ENCODE peak calls at places on chromosomes 3 and 15, in four cellular contexts. H is A673, V is fibroblast of mammary gland, I is cardiac fibroblast. D is an unnamed sample.

GRCh38 chr3:163561151-163561550 is 1517.1 kb downstream of the SI start:
- DNase-seq in I (no peak), V (no peak), H (peak), D (no peak)

GRCh38 chr3:39207361-39208192 is 15.2 kb upstream of the XIRP1 start:
- DNase-seq in I (no peak), V (no peak), H (no peak), D (no peak)

GRCh38 chr3:115293321-115293720 is 146.2 kb upstream of the ZBTB20 start:
- DNase-seq in H (no peak), V (no peak), I (no peak), D (peak)

GRCh38 chr3:14439501-14440167 is 37.2 kb downstream of the SLC6A6 start:
- DNase-seq in I (peak), H (peak), V (no peak), D (peak)

GRCh38 chr3:151008699-151009098 is 36.2 kb upstream of the CLRN1 start:
- DNase-seq in I (peak), V (peak), H (peak), D (peak)

GRCh38 chr15:42364529-42364928 is 5.2 kb downstream of the CAPN3 start:
- DNase-seq in V (peak), H (peak), I (peak), D (peak)

GRCh38 chr3:89264037-89264560 is 156.7 kb downstream of the EPHA3 start:
- DNase-seq in I (no peak), H (no peak), V (no peak), D (no peak)

GRCh38 chr3:130601662-130602061 is 84.7 kb downstream of the COL6A6 start:
- DNase-seq in I (no peak), H (no peak), V (peak), D (peak)

GRCh38 chr3:34301313-34301712 is 502.9 kb downstream of the PDCD6IP start:
- DNase-seq in V (no peak), I (no peak), H (no peak), D (no peak)

GRCh38 chr3:98034486-98034885 is 629 bp downstream of the GABRR3 start:
- DNase-seq in V (no peak), I (no peak), H (no peak), D (no peak)

GRCh38 chr3:160450846-160451245 is 1.3 kb upstream of the TRIM59 start:
- DNase-seq in H (no peak), V (peak), I (peak), D (peak)

GRCh38 chr15:98002419-98002818 is 41.9 kb downstream of the ARRDC4 start:
- DNase-seq in H (no peak), V (no peak), I (no peak), D (no peak)

GRCh38 chr3:141328286-141329166 is 39.8 kb upstream of the ZBTB38 start:
- DNase-seq in H (no peak), I (no peak), V (no peak), D (no peak)

GRCh38 chr3:9930804-9931418 is 2.7 kb upstream of the CRELD1 start:
- DNase-seq in I (peak), H (peak), V (no peak), D (no peak)

GRCh38 chr3:143975549-143976152 is 4.0 kb downstream of the DIPK2A start:
- DNase-seq in I (peak), H (peak), V (peak), D (peak)

GRCh38 chr15:32705450-32705849 is 12.4 kb upstream of the GREM1 start:
- DNase-seq in H (no peak), I (no peak), V (peak), D (no peak)

GRCh38 chr15:80059786-80060489 is 462 bp downstream of the ZFAND6 start:
- DNase-seq in I (peak), H (peak), V (peak), D (no peak)

GRCh38 chr3:193883551-193883950 is 252.4 kb upstream of the HES1 start:
- DNase-seq in V (peak), H (no peak), I (peak), D (peak)

GRCh38 chr3:8451696-8452095 is 49.9 kb upstream of the LMCD1 start:
- DNase-seq in I (peak), H (peak), V (peak), D (peak)

GRCh38 chr3:86782271-86782670 is 208.7 kb downstream of the VGLL3 start:
- DNase-seq in H (no peak), V (no peak), I (peak), D (peak)

GRCh38 chr15:66733976-66734375 is 31.9 kb downstream of the SMAD6 start:
- DNase-seq in H (no peak), I (peak), V (no peak), D (peak)

GRCh38 chr15:99055555-99056134 is 48.1 kb upstream of the PGPEP1L start:
- DNase-seq in V (no peak), I (no peak), H (no peak), D (no peak)

GRCh38 chr15:69140306-69140705 is 20.1 kb upstream of the GLCE start:
- DNase-seq in V (no peak), I (peak), H (no peak), D (peak)

GRCh38 chr3:141737108-141737507 is 990 bp upstream of the RNF7 start:
- DNase-seq in I (no peak), H (no peak), V (no peak), D (no peak)

GRCh38 chr3:61381745-61382392 is 130.6 kb upstream of the FHIT start:
- DNase-seq in H (peak), I (peak), V (peak), D (peak)

GRCh38 chr15:69016021-69016595 is 1.6 kb downstream of the NOX5 start:
- DNase-seq in V (no peak), I (no peak), H (no peak), D (no peak)

GRCh38 chr3:18124501-18124900 is 300.6 kb downstream of the SATB1 start:
- DNase-seq in I (peak), H (peak), V (peak), D (peak)

GRCh38 chr15:60799885-60800728 is 321.2 kb upstream of the ICE2 start:
- DNase-seq in V (peak), I (no peak), H (no peak), D (peak)

GRCh38 chr3:121592856-121593702 is at the start of gene FBXO40:
- DNase-seq in I (no peak), H (no peak), V (no peak), D (no peak)

GRCh38 chr15:23436421-23436820 is 10.6 kb downstream of the GOLGA6L2 start:
- DNase-seq in I (no peak), V (no peak), H (no peak), D (no peak)

GRCh38 chr15:69610264-69610663 is 157.6 kb downstream of the RPLP1 start:
- DNase-seq in V (no peak), I (no peak), H (no peak), D (no peak)

GRCh38 chr15:82848201-82848993 is 39.0 kb downstream of the WHAMM start:
- DNase-seq in H (no peak), V (no peak), I (no peak), D (no peak)

GRCh38 chr3:131216801-131217200 is 164.8 kb upstream of the NUDT16 start:
- DNase-seq in H (peak), I (peak), V (peak), D (peak)

GRCh38 chr15:78715439-78715838 is 74.4 kb upstream of the CHRNB4 start:
- DNase-seq in I (no peak), V (peak), H (no peak), D (no peak)

GRCh38 chr15:40949756-40950207 is 3.5 kb upstream of the CHAC1 start:
- DNase-seq in V (no peak), I (peak), H (no peak), D (no peak)

GRCh38 chr3:122331886-122332285 is 6.8 kb downstream of the CSTA start:
- DNase-seq in I (no peak), H (no peak), V (no peak), D (no peak)

GRCh38 chr3:69094467-69095205 is 9.9 kb downstream of the ARL6IP5 start:
- DNase-seq in H (no peak), I (peak), V (peak), D (peak)

GRCh38 chr3:149481491-149481890 is 7.0 kb downstream of the TM4SF4 start:
- DNase-seq in V (no peak), H (no peak), I (no peak), D (no peak)

GRCh38 chr3:149475451-149476060 is 1.1 kb downstream of the TM4SF4 start:
- DNase-seq in I (no peak), V (no peak), H (no peak), D (no peak)

GRCh38 chr3:149479621-149480325 is 5.3 kb downstream of the TM4SF4 start:
- DNase-seq in V (no peak), I (peak), H (no peak), D (peak)

GRCh38 chr3:149476135-149476684 is 1.7 kb downstream of the TM4SF4 start:
- DNase-seq in I (no peak), V (no peak), H (no peak), D (no peak)

DNA sequence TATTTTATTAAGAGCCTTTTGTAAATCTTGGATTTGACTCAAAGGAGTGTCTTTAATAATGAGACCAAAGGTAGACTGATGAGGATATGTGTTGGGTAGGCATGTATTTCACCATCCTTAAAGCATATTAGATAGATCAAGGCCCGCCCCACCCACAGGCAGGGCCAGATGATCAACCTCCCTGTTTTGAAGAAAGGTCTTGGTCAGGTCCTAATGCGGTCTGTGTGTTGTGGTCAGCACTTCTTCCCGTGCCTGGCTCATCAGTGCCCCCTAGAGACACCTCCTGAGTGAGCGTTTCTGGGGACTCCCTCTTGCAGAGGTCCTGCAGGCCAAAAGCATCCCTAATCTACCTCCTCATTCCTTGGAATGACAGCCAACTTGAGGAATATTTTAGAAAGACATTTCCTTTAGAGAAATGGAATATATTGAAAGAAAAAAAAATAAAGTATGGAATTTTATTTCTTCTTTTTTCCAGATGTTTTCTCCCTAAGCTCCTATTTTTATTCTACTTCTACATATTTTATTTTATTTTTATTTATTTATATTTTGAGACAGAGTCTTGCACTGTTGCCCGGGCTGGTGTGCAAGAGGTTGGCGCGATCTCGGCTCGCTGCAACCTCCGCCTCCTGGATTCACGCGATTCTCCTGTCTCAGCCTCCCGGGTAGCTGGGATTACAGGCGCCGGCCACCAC is 6.0 kb downstream of the TM4SF4 start:
- DNase-seq in I (peak), H (peak), V (peak), D (peak)
- TF ChIP-seq CTCF in I (peak), H (peak), V (peak), D (peak)

GRCh38 chr15:64462492-64462891 is 2.1 kb downstream of the ZNF609 start:
- DNase-seq in V (no peak), H (no peak), I (no peak), D (no peak)

GRCh38 chr15:64459382-64459781 is 996 bp upstream of the ZNF609 start:
- DNase-seq in I (no peak), V (no peak), H (no peak), D (no peak)

GRCh38 chr15:64461577-64462162 is 1.3 kb downstream of the ZNF609 start:
- DNase-seq in I (peak), H (peak), V (no peak), D (peak)

GRCh38 chr15:64460737-64461576 is 579 bp downstream of the ZNF609 start:
- DNase-seq in H (peak), V (peak), I (peak), D (peak)

DNA sequence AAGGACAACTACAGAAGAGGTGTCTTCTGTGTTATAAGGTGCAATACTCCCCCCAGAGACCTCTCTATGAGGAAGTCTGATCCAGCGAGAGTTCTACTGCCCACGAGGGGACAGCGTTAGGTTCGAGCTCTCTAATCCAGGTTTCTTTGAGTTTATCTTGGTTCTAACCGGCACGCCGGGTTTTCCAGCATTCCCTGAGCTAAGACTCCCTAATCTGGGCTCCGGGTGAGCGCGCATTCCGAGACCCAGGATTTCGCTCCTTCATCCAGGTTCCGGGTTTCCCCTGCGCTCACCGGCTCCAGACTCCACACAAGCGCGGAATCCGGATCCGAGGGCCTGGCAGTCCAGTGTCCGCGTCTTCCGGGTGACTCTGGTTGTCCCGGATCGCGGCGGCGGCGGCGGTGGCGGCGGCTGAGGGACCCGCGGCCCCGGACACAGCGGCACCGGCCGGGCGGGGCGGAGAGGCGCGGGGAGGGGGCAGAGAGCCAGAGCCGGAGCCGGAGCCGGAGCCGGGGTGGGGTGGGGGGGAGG is at the start of gene ZNF609:
- DNase-seq in V (peak), I (peak), H (peak), D (peak)
- TF ChIP-seq CTCF in V (no peak), I (no peak), H (no peak), D (no peak)

GRCh38 chr3:50415813-50416212 is 56.5 kb upstream of the TMEM115 start:
- DNase-seq in H (no peak), V (no peak), I (no peak), D (no peak)

GRCh38 chr3:50416736-50417636 is 57.7 kb upstream of the TMEM115 start:
- DNase-seq in I (no peak), H (no peak), V (no peak), D (no peak)

GRCh38 chr3:50412355-50412754 is 53.0 kb upstream of the TMEM115 start:
- DNase-seq in I (no peak), V (no peak), H (no peak), D (no peak)

GRCh38 chr3:50417637-50418033 is 58.3 kb upstream of the TMEM115 start:
- DNase-seq in I (no peak), V (no peak), H (no peak), D (no peak)

GRCh38 chr3:50415066-50415465 is 55.7 kb upstream of the TMEM115 start:
- DNase-seq in I (no peak), V (no peak), H (no peak), D (no peak)
- TF ChIP-seq CTCF in I (peak), V (no peak), H (no peak), D (no peak)

GRCh38 chr3:13260259-13261103 is 159.6 kb downstream of the NUP210 start:
- DNase-seq in I (no peak), H (no peak), V (no peak), D (no peak)
- TF ChIP-seq CTCF in I (no peak), H (no peak), V (no peak), D (no peak)

DNA sequence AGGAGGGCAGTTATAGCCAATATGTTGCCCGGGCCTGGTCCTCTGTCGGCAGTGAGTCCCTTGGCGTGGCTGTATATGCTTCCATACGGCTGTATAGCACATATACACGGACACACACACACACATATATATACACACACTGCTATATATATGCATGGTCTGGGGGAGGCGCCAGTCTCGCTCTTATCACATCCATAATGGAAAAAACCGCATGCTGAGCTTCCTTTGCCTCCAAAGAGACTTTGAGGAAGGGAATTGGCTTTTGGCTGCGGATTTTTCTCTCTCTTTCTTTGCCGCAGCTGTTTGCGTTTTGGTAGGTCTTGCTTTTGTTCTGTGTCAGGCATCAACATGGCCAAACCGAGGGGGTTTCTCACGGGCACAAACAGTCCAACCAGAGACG is 11.3 kb upstream of the TMEM115 start:
- DNase-seq in I (peak), V (peak), H (peak), D (no peak)
- TF ChIP-seq CTCF in I (no peak), V (no peak), H (peak), D (no peak)

GRCh38 chr15:46080018-46080417 is 445.2 kb downstream of the SQOR start:
- DNase-seq in V (no peak), I (no peak), H (peak), D (no peak)

DNA sequence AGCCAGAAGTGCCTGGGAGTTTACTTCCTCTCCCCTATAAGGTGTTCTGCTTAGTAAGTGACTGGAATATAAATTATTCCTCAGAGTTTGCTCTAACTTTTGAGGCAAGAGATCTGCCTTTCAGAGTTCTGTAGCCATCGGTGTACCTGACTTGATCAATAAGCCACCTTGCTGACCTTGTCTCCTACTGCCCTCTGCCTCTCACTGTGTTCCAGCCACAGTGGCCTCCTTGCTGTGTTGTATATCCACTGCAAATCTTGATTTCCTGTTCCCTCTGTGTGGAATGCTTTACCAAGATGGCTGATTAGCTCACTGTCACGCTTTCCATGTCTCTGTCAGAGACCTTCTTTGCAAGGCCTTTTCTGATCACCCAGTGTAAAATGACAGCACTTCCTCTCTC is 442.4 kb downstream of the SQOR start:
- DNase-seq in H (no peak), V (no peak), I (no peak), D (no peak)
- TF ChIP-seq CTCF in H (no peak), V (no peak), I (no peak), D (no peak)

DNA sequence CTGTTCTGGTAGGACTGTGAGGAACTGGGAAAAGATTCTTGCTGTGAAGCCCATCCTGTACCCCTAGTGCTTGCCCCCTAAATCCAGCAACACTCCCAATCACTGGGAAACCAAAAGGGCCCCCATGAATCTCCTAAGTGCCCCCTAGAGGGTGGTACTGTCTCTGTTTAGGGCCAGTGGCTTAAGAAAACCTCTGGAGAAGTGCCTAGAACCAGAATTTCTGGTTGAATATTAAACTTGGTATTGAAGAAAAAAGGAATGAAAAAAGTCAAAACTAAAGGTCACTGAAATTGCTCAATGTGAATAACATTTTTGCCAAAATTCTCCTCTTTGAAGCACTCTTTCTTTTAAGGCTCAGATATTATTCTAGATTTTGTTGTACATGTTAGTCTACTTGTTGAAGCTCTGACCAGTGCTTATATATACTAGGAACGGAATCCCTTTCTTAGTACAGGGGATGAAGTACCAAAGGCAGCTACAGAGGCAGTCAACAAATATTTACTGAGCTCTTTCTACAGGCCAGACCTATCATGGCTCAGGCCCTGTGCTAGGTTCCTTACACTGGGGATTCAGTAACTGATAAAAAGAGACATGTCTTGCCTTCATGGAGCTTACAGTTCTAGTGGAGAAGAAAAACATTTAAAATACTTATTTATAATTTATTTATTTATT is 138.8 kb downstream of the MYLK start:
- DNase-seq in H (peak), V (peak), I (peak), D (peak)
- TF ChIP-seq CTCF in H (peak), V (peak), I (peak), D (peak)

DNA sequence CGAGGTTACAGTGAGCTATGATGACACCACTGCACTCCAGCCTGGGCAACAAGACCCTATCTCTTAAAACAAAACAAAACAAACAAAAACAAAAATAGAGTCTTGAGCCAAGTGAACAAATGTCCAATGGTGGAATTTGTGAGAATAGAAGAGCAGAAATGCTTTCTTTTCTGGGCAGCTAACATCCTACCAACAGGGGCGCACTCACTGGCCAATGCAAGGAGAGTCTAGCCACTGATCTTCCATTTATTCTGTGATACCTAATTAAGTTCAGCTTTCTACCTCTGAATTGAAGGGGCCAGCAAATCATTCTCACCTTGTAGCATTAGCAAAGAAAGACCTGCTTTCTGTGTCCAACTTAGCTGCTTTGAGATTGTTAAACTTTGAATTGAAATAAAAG is 301.9 kb upstream of the NR2F2 start:
- DNase-seq in H (no peak), I (no peak), V (no peak), D (no peak)
- TF ChIP-seq CTCF in H (no peak), I (no peak), V (no peak), D (no peak)